ENCODE peak calls at places on chromosomes 16 and 17, in ten cellular contexts. P is NCI-H1417; G is skeletal muscle cell; M is H54; E is PC-9; D is AG09319; Z is MCF 10A; F is activated CD4-positive, alpha-beta T cell treated with anti-CD3 and anti-CD28 coated beads, Interleukin-2, amount 50 U/mL, for 4 hours; K is lung; A is M059J. V is an unnamed sample.

GRCh38 chr16:3589441-3589921 is 12.3 kb upstream of the NLRC3 start:
- DNase-seq in F (no peak), M (no peak), P (no peak), Z (no peak), D (no peak), G (no peak), A (no peak), K (no peak), E (no peak), V (no peak)

GRCh38 chr17:72903522-72903921 is 189.0 kb downstream of the SLC39A11 start:
- DNase-seq in E (no peak), A (no peak), F (no peak), K (no peak), Z (no peak), D (no peak), M (no peak), G (no peak), P (no peak), V (no peak)

GRCh38 chr17:17512866-17513265 is 16.7 kb upstream of the RASD1 start:
- DNase-seq in A (no peak), P (no peak), Z (no peak), K (no peak), D (no peak), M (no peak), E (no peak), F (no peak), G (no peak), V (peak)

GRCh38 chr16:57276596-57276995 is 7.9 kb downstream of the PLLP start:
- DNase-seq in P (no peak), D (no peak), Z (peak), K (no peak), A (no peak), F (no peak), M (no peak), G (no peak), E (no peak), V (peak)

GRCh38 chr16:67147437-67148140 is 3.2 kb downstream of the B3GNT9 start:
- DNase-seq in Z (no peak), F (no peak), D (no peak), A (no peak), G (no peak), P (no peak), E (no peak), M (no peak), K (no peak), V (no peak)

GRCh38 chr17:69503711-69504110 is 89.2 kb downstream of the MAP2K6 start:
- DNase-seq in G (no peak), Z (no peak), E (no peak), F (no peak), M (no peak), A (no peak), P (no peak), K (no peak), D (no peak), V (no peak)

GRCh38 chr16:30997887-30998711 is 12.3 kb downstream of the STX1B start:
- DNase-seq in D (peak), E (peak), G (peak), P (no peak), K (no peak), M (peak), F (no peak), Z (peak), A (peak), V (peak)

GRCh38 chr17:60435244-60436170 is 13.2 kb downstream of the CHCT1 start:
- DNase-seq in D (peak), E (peak), M (peak), P (peak), A (peak), F (peak), G (peak), Z (peak), K (peak), V (peak)

GRCh38 chr16:72442381-72443158 is 270.6 kb upstream of the PMFBP1 start:
- DNase-seq in M (no peak), D (no peak), E (no peak), Z (no peak), A (no peak), F (no peak), P (no peak), K (no peak), G (no peak), V (peak)

GRCh38 chr16:69839798-69840409 is 77.8 kb downstream of the WWP2 start:
- DNase-seq in G (no peak), D (no peak), E (no peak), P (no peak), F (no peak), Z (no peak), K (no peak), A (no peak), M (no peak), V (no peak)

GRCh38 chr17:56912105-56912999 is 1.5 kb downstream of the TRIM25 start:
- DNase-seq in D (peak), E (no peak), P (no peak), K (no peak), G (no peak), M (no peak), A (no peak), Z (peak), F (no peak), V (peak)

GRCh38 chr17:3845361-3845753 is 689 bp downstream of the NCBP3 start:
- DNase-seq in D (no peak), F (peak), G (no peak), M (no peak), Z (peak), P (peak), A (peak), E (peak), K (no peak), V (peak)

GRCh38 chr17:32536736-32537646 is 50.2 kb downstream of the CDK5R1 start:
- DNase-seq in P (no peak), G (no peak), M (no peak), Z (no peak), D (no peak), K (no peak), F (no peak), A (peak), E (no peak), V (peak)

GRCh38 chr16:12582696-12583095 is 221.0 kb downstream of the CPPED1 start:
- DNase-seq in M (no peak), F (no peak), A (no peak), P (no peak), G (no peak), K (no peak), D (no peak), Z (no peak), E (no peak), V (no peak)

GRCh38 chr16:30775381-30776099 is 11.5 kb downstream of the ZNF629 start:
- DNase-seq in Z (peak), F (peak), E (peak), P (peak), A (peak), G (peak), K (peak), D (peak), M (no peak), V (peak)

GRCh38 chr16:82845076-82845475 is 218.3 kb downstream of the CDH13 start:
- DNase-seq in K (no peak), P (no peak), E (no peak), A (no peak), G (peak), F (no peak), M (no peak), D (no peak), Z (no peak), V (no peak)

GRCh38 chr17:49741009-49741691 is 22.8 kb downstream of the FAM117A start:
- DNase-seq in M (no peak), K (no peak), E (no peak), D (no peak), A (peak), P (no peak), F (no peak), G (no peak), Z (peak), V (no peak)

GRCh38 chr17:67605259-67605912 is 112.3 kb upstream of the NOL11 start:
- DNase-seq in G (peak), D (no peak), K (no peak), F (no peak), E (no peak), P (no peak), A (no peak), M (no peak), Z (no peak), V (no peak)

GRCh38 chr17:9672266-9672665 is 26.9 kb downstream of the USP43 start:
- DNase-seq in F (no peak), K (no peak), D (no peak), P (no peak), M (no peak), Z (peak), G (no peak), A (no peak), E (peak), V (no peak)

GRCh38 chr16:3369073-3369472 is 13.4 kb downstream of the OR2C1 start:
- DNase-seq in D (no peak), Z (no peak), F (no peak), P (no peak), M (no peak), A (no peak), E (no peak), G (no peak), K (no peak), V (no peak)

GRCh38 chr16:13049688-13050087 is 148.3 kb downstream of the SHISA9 start:
- DNase-seq in Z (no peak), F (no peak), M (no peak), E (no peak), G (no peak), P (no peak), K (no peak), A (no peak), D (no peak), V (no peak)

GRCh38 chr17:35057332-35057915 is 6.1 kb downstream of the RFFL start:
- DNase-seq in D (no peak), F (no peak), A (no peak), G (no peak), E (peak), K (no peak), P (no peak), M (no peak), Z (no peak), V (no peak)

GRCh38 chr17:42087736-42088705 is 10.3 kb downstream of the ZNF385C start:
- DNase-seq in Z (no peak), D (no peak), P (no peak), G (no peak), M (no peak), K (no peak), F (no peak), E (no peak), A (no peak), V (no peak)

GRCh38 chr16:70713342-70713741 is 27.5 kb upstream of the MTSS2 start:
- DNase-seq in K (no peak), M (no peak), G (no peak), F (no peak), P (no peak), D (no peak), E (no peak), Z (peak), A (peak), V (peak)

GRCh38 chr16:67541391-67542263 is 13.0 kb downstream of the RIPOR1 start:
- DNase-seq in M (no peak), G (no peak), P (no peak), E (no peak), A (peak), K (no peak), Z (peak), F (no peak), D (no peak), V (peak)

GRCh38 chr17:10814083-10814482 is 10.2 kb upstream of the TMEM238L start:
- DNase-seq in Z (no peak), P (no peak), D (no peak), K (no peak), E (no peak), G (no peak), M (no peak), A (no peak), F (no peak), V (no peak)

GRCh38 chr17:76196675-76197074 is 43.6 kb downstream of the RNF157 start:
- DNase-seq in P (no peak), E (no peak), M (no peak), A (no peak), G (peak), F (no peak), D (peak), K (peak), Z (peak), V (no peak)

GRCh38 chr17:9444687-9445086 is 130.9 kb downstream of the STX8 start:
- DNase-seq in M (no peak), Z (no peak), P (no peak), E (no peak), G (no peak), A (no peak), D (no peak), F (no peak), K (no peak), V (no peak)

GRCh38 chr17:16466407-16466806 is 25.6 kb downstream of the LRRC75A start:
- DNase-seq in M (no peak), E (no peak), F (no peak), G (no peak), D (no peak), P (no peak), Z (no peak), K (no peak), A (no peak), V (no peak)

GRCh38 chr16:66935319-66936011 is at the start of gene CES2:
- DNase-seq in D (no peak), E (peak), Z (peak), G (no peak), P (no peak), F (no peak), M (no peak), K (no peak), A (peak), V (peak)

GRCh38 chr16:12024429-12024828 is 47.9 kb downstream of the SNX29 start:
- DNase-seq in G (no peak), M (no peak), A (no peak), D (no peak), P (no peak), Z (no peak), E (peak), K (no peak), F (no peak), V (no peak)

GRCh38 chr16:84065536-84066132 is 23.0 kb upstream of the SLC38A8 start:
- DNase-seq in G (no peak), P (peak), Z (peak), F (no peak), E (no peak), A (peak), M (no peak), D (no peak), K (no peak), V (peak)